ENCODE peak calls at places on chromosomes 7 and 10, in nine cellular contexts. One of them, this sample, is unnamed.

GRCh38 chr7:16462618-16463017 is 2.9 kb downstream of the SOSTDC1 start:
- DNase-seq in IMR-90: no peak
- DNase-seq in A549: no peak
- DNase-seq in HCT116: no peak
- DNase-seq in fibroblast of lung: no peak
- DNase-seq in heart right ventricle: no peak
- DNase-seq in heart left ventricle: no peak
- DNase-seq in epithelial cell of esophagus: no peak
- DNase-seq in HFF-Myc: no peak
- DNase-seq in this sample: no peak

GRCh38 chr10:34292675-34293074 is 522.4 kb downstream of the PARD3 start:
- DNase-seq in IMR-90: peak
- DNase-seq in A549: no peak
- DNase-seq in HCT116: no peak
- DNase-seq in fibroblast of lung: peak
- DNase-seq in heart right ventricle: no peak
- DNase-seq in heart left ventricle: no peak
- DNase-seq in epithelial cell of esophagus: no peak
- DNase-seq in HFF-Myc: no peak
- DNase-seq in this sample: no peak

GRCh38 chr7:98351136-98351535 is 49.8 kb downstream of the BAIAP2L1 start:
- DNase-seq in IMR-90: no peak
- DNase-seq in A549: no peak
- DNase-seq in HCT116: no peak
- DNase-seq in fibroblast of lung: no peak
- DNase-seq in heart right ventricle: no peak
- DNase-seq in heart left ventricle: no peak
- DNase-seq in epithelial cell of esophagus: no peak
- DNase-seq in HFF-Myc: no peak
- DNase-seq in this sample: no peak

GRCh38 chr10:119217937-119218579 is 10.7 kb downstream of the GRK5 start:
- DNase-seq in IMR-90: peak
- DNase-seq in A549: no peak
- DNase-seq in HCT116: no peak
- DNase-seq in fibroblast of lung: peak
- DNase-seq in heart right ventricle: no peak
- DNase-seq in heart left ventricle: no peak
- DNase-seq in epithelial cell of esophagus: no peak
- DNase-seq in HFF-Myc: no peak
- DNase-seq in this sample: no peak

GRCh38 chr10:93406367-93407145 is 75.6 kb downstream of the MYOF start:
- DNase-seq in IMR-90: peak
- DNase-seq in A549: no peak
- DNase-seq in HCT116: no peak
- DNase-seq in fibroblast of lung: no peak
- DNase-seq in heart right ventricle: no peak
- DNase-seq in heart left ventricle: no peak
- DNase-seq in epithelial cell of esophagus: peak
- DNase-seq in HFF-Myc: no peak
- DNase-seq in this sample: no peak

GRCh38 chr7:47905071-47905920 is 43.0 kb downstream of the PKD1L1 start:
- DNase-seq in IMR-90: no peak
- DNase-seq in A549: no peak
- DNase-seq in HCT116: no peak
- DNase-seq in fibroblast of lung: no peak
- DNase-seq in heart right ventricle: no peak
- DNase-seq in heart left ventricle: no peak
- DNase-seq in epithelial cell of esophagus: no peak
- DNase-seq in HFF-Myc: no peak
- DNase-seq in this sample: no peak

GRCh38 chr7:45686441-45687184 is 112.4 kb downstream of the ADCY1 start:
- DNase-seq in IMR-90: no peak
- DNase-seq in A549: no peak
- DNase-seq in HCT116: no peak
- DNase-seq in fibroblast of lung: no peak
- DNase-seq in heart right ventricle: no peak
- DNase-seq in heart left ventricle: peak
- DNase-seq in epithelial cell of esophagus: no peak
- DNase-seq in HFF-Myc: no peak
- DNase-seq in this sample: no peak

GRCh38 chr10:102832987-102833386 is 4.2 kb downstream of the CYP17A1 start:
- DNase-seq in IMR-90: peak
- DNase-seq in A549: no peak
- DNase-seq in HCT116: no peak
- DNase-seq in fibroblast of lung: no peak
- DNase-seq in heart right ventricle: no peak
- DNase-seq in heart left ventricle: no peak
- DNase-seq in epithelial cell of esophagus: peak
- DNase-seq in HFF-Myc: no peak
- DNase-seq in this sample: no peak

GRCh38 chr10:27838291-27838690 is 92.7 kb upstream of the MKX start:
- DNase-seq in IMR-90: no peak
- DNase-seq in A549: no peak
- DNase-seq in HCT116: no peak
- DNase-seq in fibroblast of lung: no peak
- DNase-seq in heart right ventricle: no peak
- DNase-seq in heart left ventricle: no peak
- DNase-seq in epithelial cell of esophagus: no peak
- DNase-seq in HFF-Myc: no peak
- DNase-seq in this sample: no peak

GRCh38 chr10:17109475-17110207 is 20.0 kb downstream of the CUBN start:
- DNase-seq in IMR-90: peak
- DNase-seq in A549: peak
- DNase-seq in HCT116: peak
- DNase-seq in fibroblast of lung: peak
- DNase-seq in heart right ventricle: no peak
- DNase-seq in heart left ventricle: no peak
- DNase-seq in epithelial cell of esophagus: peak
- DNase-seq in HFF-Myc: peak
- DNase-seq in this sample: no peak

GRCh38 chr7:34675749-34676374 is 17.8 kb downstream of the NPSR1 start:
- DNase-seq in IMR-90: no peak
- DNase-seq in A549: peak
- DNase-seq in HCT116: peak
- DNase-seq in fibroblast of lung: peak
- DNase-seq in heart right ventricle: no peak
- DNase-seq in heart left ventricle: no peak
- DNase-seq in epithelial cell of esophagus: peak
- DNase-seq in HFF-Myc: no peak
- DNase-seq in this sample: peak

GRCh38 chr7:96414931-96415292 is 93.0 kb upstream of the SLC25A13 start:
- DNase-seq in IMR-90: peak
- DNase-seq in A549: no peak
- DNase-seq in HCT116: peak
- DNase-seq in fibroblast of lung: peak
- DNase-seq in heart right ventricle: peak
- DNase-seq in heart left ventricle: no peak
- DNase-seq in epithelial cell of esophagus: peak
- DNase-seq in HFF-Myc: no peak
- DNase-seq in this sample: peak

GRCh38 chr10:45509491-45509890 is 135.5 kb downstream of the ALOX5 start:
- DNase-seq in IMR-90: no peak
- DNase-seq in A549: no peak
- DNase-seq in HCT116: no peak
- DNase-seq in fibroblast of lung: no peak
- DNase-seq in heart right ventricle: no peak
- DNase-seq in heart left ventricle: no peak
- DNase-seq in epithelial cell of esophagus: peak
- DNase-seq in HFF-Myc: no peak
- DNase-seq in this sample: no peak

GRCh38 chr7:20647908-20648776 is 32.7 kb downstream of the ABCB5 start:
- DNase-seq in IMR-90: no peak
- DNase-seq in A549: peak
- DNase-seq in HCT116: peak
- DNase-seq in fibroblast of lung: peak
- DNase-seq in heart right ventricle: no peak
- DNase-seq in heart left ventricle: no peak
- DNase-seq in epithelial cell of esophagus: peak
- DNase-seq in HFF-Myc: no peak
- DNase-seq in this sample: no peak

GRCh38 chr10:97139651-97140283 is 46.0 kb downstream of the SLIT1 start:
- DNase-seq in IMR-90: no peak
- DNase-seq in A549: no peak
- DNase-seq in HCT116: no peak
- DNase-seq in fibroblast of lung: no peak
- DNase-seq in heart right ventricle: no peak
- DNase-seq in heart left ventricle: no peak
- DNase-seq in epithelial cell of esophagus: no peak
- DNase-seq in HFF-Myc: no peak
- DNase-seq in this sample: no peak

GRCh38 chr10:110057461-110057860 is 49.7 kb downstream of the ADD3 start:
- DNase-seq in IMR-90: no peak
- DNase-seq in A549: no peak
- DNase-seq in HCT116: no peak
- DNase-seq in fibroblast of lung: no peak
- DNase-seq in heart right ventricle: no peak
- DNase-seq in heart left ventricle: no peak
- DNase-seq in epithelial cell of esophagus: no peak
- DNase-seq in HFF-Myc: peak
- DNase-seq in this sample: no peak
- H3K4me3 ChIP-seq in IMR-90: no peak
- H3K4me3 ChIP-seq in A549: no peak
- H3K4me3 ChIP-seq in HCT116: no peak
- H3K4me3 ChIP-seq in fibroblast of lung: no peak
- H3K4me3 ChIP-seq in heart right ventricle: no peak
- H3K4me3 ChIP-seq in heart left ventricle: no peak
- H3K4me3 ChIP-seq in epithelial cell of esophagus: no peak
- H3K4me3 ChIP-seq in HFF-Myc: no peak
- H3K4me3 ChIP-seq in this sample: no peak

GRCh38 chr7:42090806-42091205 is 146.2 kb downstream of the GLI3 start:
- DNase-seq in IMR-90: no peak
- DNase-seq in A549: no peak
- DNase-seq in HCT116: no peak
- DNase-seq in fibroblast of lung: no peak
- DNase-seq in heart right ventricle: no peak
- DNase-seq in heart left ventricle: no peak
- DNase-seq in epithelial cell of esophagus: no peak
- DNase-seq in HFF-Myc: no peak
- DNase-seq in this sample: no peak
- H3K4me3 ChIP-seq in IMR-90: no peak
- H3K4me3 ChIP-seq in A549: no peak
- H3K4me3 ChIP-seq in HCT116: no peak
- H3K4me3 ChIP-seq in fibroblast of lung: no peak
- H3K4me3 ChIP-seq in heart right ventricle: no peak
- H3K4me3 ChIP-seq in heart left ventricle: no peak
- H3K4me3 ChIP-seq in epithelial cell of esophagus: no peak
- H3K4me3 ChIP-seq in HFF-Myc: no peak
- H3K4me3 ChIP-seq in this sample: no peak

DNA sequence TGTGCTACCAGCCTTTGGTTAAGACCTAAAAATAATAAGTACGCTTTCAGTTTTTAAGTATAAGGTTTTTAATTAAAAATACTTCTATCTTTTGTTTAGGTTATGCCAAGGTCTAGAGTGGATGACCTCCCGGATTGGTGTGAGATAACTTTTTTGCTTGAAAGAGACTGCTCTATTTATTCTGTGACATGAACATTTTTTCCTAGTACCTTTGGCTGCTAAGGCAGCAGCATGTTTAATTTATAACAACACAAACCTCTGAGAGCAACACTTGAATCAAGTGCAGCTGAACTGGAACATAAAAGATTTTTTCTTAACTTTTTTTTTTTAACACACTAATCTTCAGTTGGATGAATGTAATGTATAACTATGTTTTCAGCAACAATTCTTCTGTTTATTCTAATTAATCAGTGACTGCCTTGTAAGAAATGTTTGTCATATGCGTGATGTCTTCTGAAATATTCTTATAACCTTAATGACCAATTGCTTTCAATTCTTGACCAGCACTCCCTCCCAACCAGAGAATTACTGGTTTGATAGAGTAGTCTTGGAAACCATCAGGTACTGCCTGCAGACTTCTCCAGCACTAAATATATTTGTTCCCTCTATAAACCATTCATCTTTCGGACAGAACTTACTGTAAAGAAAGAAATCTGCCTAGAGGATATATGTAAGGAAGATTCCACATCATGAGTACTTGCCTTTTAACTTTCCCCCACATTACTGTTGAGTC is 16.0 kb downstream of the ARL5B start:
- DNase-seq in IMR-90: no peak
- DNase-seq in A549: no peak
- DNase-seq in HCT116: no peak
- DNase-seq in fibroblast of lung: no peak
- DNase-seq in heart right ventricle: no peak
- DNase-seq in heart left ventricle: no peak
- DNase-seq in epithelial cell of esophagus: no peak
- DNase-seq in HFF-Myc: no peak
- DNase-seq in this sample: no peak
- H3K4me3 ChIP-seq in IMR-90: no peak
- H3K4me3 ChIP-seq in A549: no peak
- H3K4me3 ChIP-seq in HCT116: no peak
- H3K4me3 ChIP-seq in fibroblast of lung: no peak
- H3K4me3 ChIP-seq in heart right ventricle: no peak
- H3K4me3 ChIP-seq in heart left ventricle: no peak
- H3K4me3 ChIP-seq in epithelial cell of esophagus: no peak
- H3K4me3 ChIP-seq in HFF-Myc: no peak
- H3K4me3 ChIP-seq in this sample: no peak

DNA sequence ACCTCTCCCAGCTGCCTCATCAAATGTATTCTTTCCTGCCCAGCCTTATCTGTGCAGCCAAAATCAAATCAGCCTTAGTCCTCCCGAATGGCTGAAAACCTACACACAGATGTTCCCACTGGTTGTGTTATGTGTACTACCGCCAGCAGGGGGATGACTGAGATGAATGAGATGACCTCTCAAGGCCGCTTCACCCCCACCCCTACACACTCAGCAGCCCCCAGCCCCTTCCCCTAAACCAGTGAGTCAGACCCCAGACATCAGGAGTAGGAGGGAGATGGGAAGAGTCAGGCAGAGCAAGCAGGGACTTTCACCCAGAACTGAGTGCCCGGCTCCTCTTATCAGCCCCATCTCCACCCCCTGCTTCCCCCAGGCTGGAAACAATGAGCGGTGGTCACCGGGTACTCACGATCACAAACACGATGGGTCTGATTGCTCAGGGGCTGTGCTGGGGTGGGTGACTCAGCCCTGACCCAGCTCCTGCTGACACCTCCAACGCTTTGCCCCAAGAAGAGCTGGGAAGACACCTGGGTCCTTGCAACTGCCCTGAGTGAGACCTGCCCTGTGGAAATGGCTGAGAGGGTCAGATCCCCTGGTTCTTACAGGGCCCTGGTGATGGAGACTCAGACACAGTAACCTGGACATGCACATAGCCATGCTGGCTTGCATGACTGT is 6.6 kb upstream of the C10orf105 start:
- DNase-seq in IMR-90: peak
- DNase-seq in A549: peak
- DNase-seq in HCT116: no peak
- DNase-seq in fibroblast of lung: peak
- DNase-seq in heart right ventricle: no peak
- DNase-seq in heart left ventricle: no peak
- DNase-seq in epithelial cell of esophagus: peak
- DNase-seq in HFF-Myc: no peak
- DNase-seq in this sample: no peak
- H3K4me3 ChIP-seq in IMR-90: no peak
- H3K4me3 ChIP-seq in A549: no peak
- H3K4me3 ChIP-seq in HCT116: no peak
- H3K4me3 ChIP-seq in fibroblast of lung: no peak
- H3K4me3 ChIP-seq in heart right ventricle: no peak
- H3K4me3 ChIP-seq in heart left ventricle: no peak
- H3K4me3 ChIP-seq in epithelial cell of esophagus: no peak
- H3K4me3 ChIP-seq in HFF-Myc: no peak
- H3K4me3 ChIP-seq in this sample: no peak

GRCh38 chr10:58384095-58384494 is 1.1 kb upstream of the TFAM start:
- DNase-seq in IMR-90: no peak
- DNase-seq in A549: no peak
- DNase-seq in HCT116: no peak
- DNase-seq in fibroblast of lung: no peak
- DNase-seq in heart right ventricle: no peak
- DNase-seq in heart left ventricle: no peak
- DNase-seq in epithelial cell of esophagus: no peak
- DNase-seq in HFF-Myc: no peak
- DNase-seq in this sample: no peak
- H3K4me3 ChIP-seq in IMR-90: no peak
- H3K4me3 ChIP-seq in A549: peak
- H3K4me3 ChIP-seq in HCT116: peak
- H3K4me3 ChIP-seq in fibroblast of lung: no peak
- H3K4me3 ChIP-seq in heart right ventricle: peak
- H3K4me3 ChIP-seq in heart left ventricle: no peak
- H3K4me3 ChIP-seq in epithelial cell of esophagus: peak
- H3K4me3 ChIP-seq in HFF-Myc: peak
- H3K4me3 ChIP-seq in this sample: peak

This sample was measured in body of pancreas.